ENCODE peak calls at places on chromosomes 12 and 14, in nine cellular contexts. H is endothelial cell; I is retina; M is NCI-H460; E is Calu3; D is NCI-H2029 treated with DMSO at 0.1 percent for 48 hours; S is AML-193; G is stimulated activated CD4-positive, alpha-beta T cell treated with anti-CD3 and anti-CD28 coated beads, Interleukin-12 subunit alpha, Interleukin-12 subunit beta, amount 100 ng/mL, for 4 hours; T is Kasumi-1. A is an unnamed sample.

GRCh38 chr12:27015730-27016076 is 1.5 kb upstream of the TM7SF3 start:
- DNase-seq in H (no peak), I (peak; percentile 31), M (no peak), E (no peak), D (peak; percentile 56), S (peak; percentile 72), G (no peak), T (peak; percentile 87), A (no peak)

GRCh38 chr12:110743571-110744093 is 941 bp upstream of the PPP1CC start:
- DNase-seq in H (no peak), I (peak; percentile 67), M (no peak), E (peak; percentile 24), D (no peak), S (no peak), G (no peak), T (peak; percentile 50), A (peak; percentile 66)

GRCh38 chr14:72736791-72737559 is 156.9 kb downstream of the DPF3 start:
- DNase-seq in H (no peak), I (peak; percentile 30), M (no peak), E (no peak), D (no peak), S (no peak), G (no peak), T (no peak), A (no peak)

GRCh38 chr12:111330800-111331752 is 37.8 kb downstream of the PHETA1 start:
- DNase-seq in H (no peak), I (peak; percentile 23), M (peak; percentile 47), E (peak; percentile 33), D (peak; percentile 4), S (peak; percentile 77), G (no peak), T (peak; percentile 74), A (no peak)

GRCh38 chr12:16669756-16670155 is 63.8 kb upstream of the LMO3 start:
- DNase-seq in H (no peak), I (no peak), M (no peak), E (no peak), D (no peak), S (no peak), G (no peak), T (no peak), A (no peak)

GRCh38 chr12:68106160-68106559 is 53.4 kb downstream of the IFNG start:
- DNase-seq in H (no peak), I (no peak), M (no peak), E (no peak), D (no peak), S (no peak), G (no peak), T (no peak), A (no peak)

GRCh38 chr14:94045101-94045500 is 19.0 kb downstream of the OTUB2 start:
- DNase-seq in H (no peak), I (no peak), M (no peak), E (no peak), D (no peak), S (no peak), G (no peak), T (no peak), A (no peak)

GRCh38 chr14:85471156-85471555 is 58.8 kb upstream of the FLRT2 start:
- DNase-seq in H (no peak), I (no peak), M (no peak), E (no peak), D (no peak), S (no peak), G (no peak), T (peak; percentile 33), A (no peak)

A was measured in ecto neural progenitor cell.